ENCODE peak calls at places on chromosomes 12 and 14, in four cellular contexts. One of them, this sample, is unnamed.
A peak's percentile ranks its signal among the peaks of the same experiment; 100 is the strongest.

GRCh38 chr14:21556378-21557083 is 23.3 kb downstream of the OR10G3 start:
- DNase-seq in HepG2: no peak
- DNase-seq in K562: no peak
- DNase-seq in GM12878: no peak
- DNase-seq in this sample: no peak

GRCh38 chr12:38465020-38465419 is 148.4 kb downstream of the ALG10B start:
- DNase-seq in HepG2: no peak
- DNase-seq in K562: no peak
- DNase-seq in GM12878: no peak
- DNase-seq in this sample: no peak

GRCh38 chr12:113961921-113962710 is 4.0 kb downstream of the RBM19 start:
- DNase-seq in HepG2: peak; percentile 20
- DNase-seq in K562: no peak
- DNase-seq in GM12878: peak; percentile 71
- DNase-seq in this sample: peak; percentile 18

GRCh38 chr14:47619397-47619796 is 56.0 kb downstream of the MDGA2 start:
- DNase-seq in HepG2: no peak
- DNase-seq in K562: no peak
- DNase-seq in GM12878: no peak
- DNase-seq in this sample: no peak

GRCh38 chr12:130194154-130194553 is 31.9 kb downstream of the FZD10 start:
- DNase-seq in HepG2: no peak
- DNase-seq in K562: no peak
- DNase-seq in GM12878: no peak
- DNase-seq in this sample: no peak

GRCh38 chr12:125079084-125079483 is 13.8 kb downstream of the AACS start:
- DNase-seq in HepG2: no peak
- DNase-seq in K562: no peak
- DNase-seq in GM12878: no peak
- DNase-seq in this sample: no peak

GRCh38 chr12:10409387-10409786 is at the start of gene KLRC4:
- DNase-seq in HepG2: no peak
- DNase-seq in K562: no peak
- DNase-seq in GM12878: no peak
- DNase-seq in this sample: no peak

GRCh38 chr14:74671789-74672188 is 41.1 kb downstream of the AREL1 start:
- DNase-seq in HepG2: no peak
- DNase-seq in K562: no peak
- DNase-seq in GM12878: no peak
- DNase-seq in this sample: no peak

GRCh38 chr12:88553941-88554658 is 26.2 kb downstream of the KITLG start:
- DNase-seq in HepG2: peak; percentile 62
- DNase-seq in K562: no peak
- DNase-seq in GM12878: no peak
- DNase-seq in this sample: peak; percentile 74

GRCh38 chr12:95218852-95219171 is 1.2 kb downstream of the VEZT start:
- DNase-seq in HepG2: no peak
- DNase-seq in K562: no peak
- DNase-seq in GM12878: no peak
- DNase-seq in this sample: peak; percentile 51

GRCh38 chr14:33469898-33470297 is 481.0 kb downstream of the EGLN3 start:
- DNase-seq in HepG2: no peak
- DNase-seq in K562: no peak
- DNase-seq in GM12878: no peak
- DNase-seq in this sample: no peak

GRCh38 chr14:33480589-33481184 is 470.2 kb downstream of the EGLN3 start:
- DNase-seq in HepG2: no peak
- DNase-seq in K562: no peak
- DNase-seq in GM12878: no peak
- DNase-seq in this sample: no peak

GRCh38 chr14:33477752-33478151 is 473.1 kb downstream of the EGLN3 start:
- DNase-seq in HepG2: no peak
- DNase-seq in K562: no peak
- DNase-seq in GM12878: no peak
- DNase-seq in this sample: no peak

GRCh38 chr14:33475623-33476022 is 475.3 kb downstream of the EGLN3 start:
- DNase-seq in HepG2: peak; percentile 58
- DNase-seq in K562: no peak
- DNase-seq in GM12878: no peak
- DNase-seq in this sample: peak; percentile 27
- TF ChIP-seq RAD21 in HepG2: no peak
- TF ChIP-seq RAD21 in K562: no peak
- TF ChIP-seq RAD21 in GM12878: peak; percentile 35
- TF ChIP-seq RAD21 in this sample: peak; percentile 10

GRCh38 chr12:66065623-66066022 is 64.9 kb downstream of the LLPH start:
- DNase-seq in HepG2: no peak
- DNase-seq in K562: no peak
- DNase-seq in GM12878: no peak
- DNase-seq in this sample: no peak

GRCh38 chr12:66063976-66064375 is 66.6 kb downstream of the LLPH start:
- DNase-seq in HepG2: no peak
- DNase-seq in K562: no peak
- DNase-seq in GM12878: no peak
- DNase-seq in this sample: no peak

GRCh38 chr12:66066929-66067281 is 63.6 kb downstream of the LLPH start:
- DNase-seq in HepG2: no peak
- DNase-seq in K562: no peak
- DNase-seq in GM12878: no peak
- DNase-seq in this sample: no peak

GRCh38 chr12:66066071-66066928 is 64.2 kb downstream of the LLPH start:
- DNase-seq in HepG2: peak; percentile 78
- DNase-seq in K562: no peak
- DNase-seq in GM12878: peak; percentile 75
- DNase-seq in this sample: no peak

DNA sequence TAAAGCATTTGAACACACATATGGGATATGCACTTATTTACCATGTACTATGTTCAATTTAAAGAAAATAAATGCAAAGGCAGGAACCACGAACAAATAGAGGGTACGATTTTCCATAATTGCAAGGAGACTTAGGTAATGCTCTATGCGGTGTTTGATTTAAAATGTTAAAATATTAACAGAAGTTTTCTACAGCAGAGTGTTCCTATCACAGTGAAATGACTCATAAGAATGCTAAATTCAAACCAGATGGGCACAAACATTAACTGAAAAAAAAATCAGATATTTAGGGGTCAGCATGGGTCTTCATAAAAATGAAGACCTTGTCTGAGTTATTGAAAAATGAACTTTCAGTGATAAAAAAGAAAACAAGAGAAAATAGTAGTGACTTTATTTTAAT is 65.4 kb downstream of the LLPH start:
- DNase-seq in HepG2: no peak
- DNase-seq in K562: no peak
- DNase-seq in GM12878: no peak
- DNase-seq in this sample: no peak
- TF ChIP-seq CHD4 in HepG2: no peak
- TF ChIP-seq CHD4 in K562: no peak
- TF ChIP-seq CHD4 in GM12878: no peak
- TF ChIP-seq CHD4 in this sample: no peak

GRCh38 chr12:19596755-19597154 is 157.5 kb downstream of the AEBP2 start:
- DNase-seq in HepG2: no peak
- DNase-seq in K562: no peak
- DNase-seq in GM12878: no peak
- DNase-seq in this sample: no peak
- TF ChIP-seq RAD21 in HepG2: no peak
- TF ChIP-seq RAD21 in K562: no peak
- TF ChIP-seq RAD21 in GM12878: no peak
- TF ChIP-seq RAD21 in this sample: no peak

GRCh38 chr14:68502196-68502595 is 290.7 kb downstream of the ZFP36L1 start:
- DNase-seq in HepG2: no peak
- DNase-seq in K562: no peak
- DNase-seq in GM12878: no peak
- DNase-seq in this sample: no peak

GRCh38 chr14:68501171-68501570 is 291.7 kb downstream of the ZFP36L1 start:
- DNase-seq in HepG2: no peak
- DNase-seq in K562: no peak
- DNase-seq in GM12878: no peak
- DNase-seq in this sample: no peak

GRCh38 chr14:68501621-68502052 is 291.2 kb downstream of the ZFP36L1 start:
- DNase-seq in HepG2: no peak
- DNase-seq in K562: no peak
- DNase-seq in GM12878: no peak
- DNase-seq in this sample: no peak

GRCh38 chr14:68504861-68505260 is 288.0 kb downstream of the ZFP36L1 start:
- DNase-seq in HepG2: no peak
- DNase-seq in K562: no peak
- DNase-seq in GM12878: no peak
- DNase-seq in this sample: no peak

DNA sequence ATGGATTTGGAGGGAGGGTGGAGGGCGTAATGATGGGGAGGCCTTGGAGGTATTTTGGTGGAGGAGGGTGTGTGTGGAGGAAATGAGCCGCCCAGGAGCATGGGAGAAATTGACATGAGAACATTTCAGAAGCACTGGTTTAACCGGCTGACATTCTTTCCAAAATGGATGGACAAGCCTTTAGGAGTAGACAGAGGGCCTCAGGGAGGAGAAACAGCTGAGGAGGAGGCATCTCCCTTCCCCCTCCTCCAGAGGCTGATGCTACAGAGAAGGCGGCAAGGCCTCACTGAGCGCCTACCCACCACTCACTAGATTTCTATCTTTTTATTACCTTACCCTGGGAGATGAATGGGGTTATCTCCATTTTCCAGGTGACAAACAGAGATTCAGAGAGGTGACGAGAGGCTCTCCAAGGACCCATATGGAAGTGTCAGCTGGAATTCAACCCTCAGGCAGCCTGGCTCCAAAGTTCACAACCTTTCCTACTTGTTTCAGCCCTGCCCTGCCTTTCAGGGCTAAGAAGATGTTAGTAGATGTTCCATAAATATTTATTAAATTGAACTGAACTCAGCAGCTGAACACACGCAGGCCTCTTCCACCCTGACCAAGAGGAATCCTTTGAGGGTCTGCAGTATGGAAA is 289.6 kb downstream of the ZFP36L1 start:
- DNase-seq in HepG2: no peak
- DNase-seq in K562: no peak
- DNase-seq in GM12878: no peak
- DNase-seq in this sample: no peak
- TF ChIP-seq CHD4 in HepG2: no peak
- TF ChIP-seq CHD4 in K562: no peak
- TF ChIP-seq CHD4 in GM12878: no peak
- TF ChIP-seq CHD4 in this sample: no peak

DNA sequence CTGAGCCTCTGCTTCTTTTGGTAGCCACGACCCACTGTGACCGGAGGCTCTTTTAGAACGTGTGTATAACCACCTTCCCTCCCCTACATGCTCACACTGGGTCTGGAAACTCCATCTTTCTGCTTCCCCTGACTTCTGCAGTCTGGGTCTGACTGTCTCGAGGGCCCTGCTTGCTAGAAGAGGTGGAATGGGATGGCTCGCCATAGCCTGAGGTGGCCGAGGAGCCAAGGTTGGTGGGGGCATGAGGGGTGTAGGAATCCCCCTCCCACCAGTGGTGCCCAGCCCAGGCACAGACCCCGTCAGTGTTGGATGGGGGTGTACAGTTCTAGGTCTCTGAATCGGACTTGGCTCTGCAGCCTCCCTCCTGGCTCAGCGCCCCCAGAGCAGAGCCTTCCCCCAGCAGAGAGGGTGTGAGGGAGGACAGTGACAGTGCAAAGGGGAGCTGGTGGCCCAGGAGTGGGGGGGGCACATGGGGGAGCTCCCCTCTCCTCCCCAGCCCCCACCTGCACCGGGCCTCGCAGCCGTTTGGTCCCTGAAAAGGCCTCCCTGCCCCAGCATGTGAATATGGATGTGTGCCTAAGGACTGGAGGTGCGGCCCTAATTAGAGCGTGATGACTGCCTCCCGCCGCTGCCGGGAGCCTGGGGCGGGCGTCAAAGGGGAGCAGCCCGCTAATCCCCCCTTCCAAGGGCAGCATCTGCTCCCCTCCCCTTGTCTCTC is 196.3 kb upstream of the C14orf180 start:
- DNase-seq in HepG2: no peak
- DNase-seq in K562: no peak
- DNase-seq in GM12878: no peak
- DNase-seq in this sample: no peak
- TF ChIP-seq RAD21 in HepG2: no peak
- TF ChIP-seq RAD21 in K562: no peak
- TF ChIP-seq RAD21 in GM12878: no peak
- TF ChIP-seq RAD21 in this sample: no peak

GRCh38 chr14:58824796-58825195 is 187.0 kb downstream of the DACT1 start:
- DNase-seq in HepG2: no peak
- DNase-seq in K562: no peak
- DNase-seq in GM12878: no peak
- DNase-seq in this sample: no peak
- TF ChIP-seq CHD4 in HepG2: no peak
- TF ChIP-seq CHD4 in K562: no peak
- TF ChIP-seq CHD4 in GM12878: no peak
- TF ChIP-seq CHD4 in this sample: no peak

DNA sequence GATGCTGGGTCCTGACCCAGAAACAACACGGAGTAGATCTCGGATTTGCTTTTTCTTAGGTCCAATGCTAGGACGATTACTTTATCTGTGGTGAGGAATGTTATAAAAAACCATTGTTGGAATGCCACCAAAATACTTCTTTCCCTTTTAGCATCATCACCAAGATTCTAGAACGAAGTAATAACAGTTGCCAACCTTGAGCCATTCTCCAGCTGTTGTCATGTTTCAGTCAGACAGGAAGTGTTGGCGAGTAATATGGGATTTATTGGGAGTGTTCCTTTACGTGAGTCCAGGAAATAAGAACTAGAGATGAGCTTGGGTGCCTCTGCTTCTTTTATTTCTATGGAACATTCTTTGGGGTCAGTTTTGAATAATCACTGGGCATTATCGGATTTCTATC is 892.9 kb downstream of the DIO2 start:
- DNase-seq in HepG2: no peak
- DNase-seq in K562: no peak
- DNase-seq in GM12878: no peak
- DNase-seq in this sample: no peak
- TF ChIP-seq RAD21 in HepG2: no peak
- TF ChIP-seq RAD21 in K562: no peak
- TF ChIP-seq RAD21 in GM12878: no peak
- TF ChIP-seq RAD21 in this sample: no peak

DNA sequence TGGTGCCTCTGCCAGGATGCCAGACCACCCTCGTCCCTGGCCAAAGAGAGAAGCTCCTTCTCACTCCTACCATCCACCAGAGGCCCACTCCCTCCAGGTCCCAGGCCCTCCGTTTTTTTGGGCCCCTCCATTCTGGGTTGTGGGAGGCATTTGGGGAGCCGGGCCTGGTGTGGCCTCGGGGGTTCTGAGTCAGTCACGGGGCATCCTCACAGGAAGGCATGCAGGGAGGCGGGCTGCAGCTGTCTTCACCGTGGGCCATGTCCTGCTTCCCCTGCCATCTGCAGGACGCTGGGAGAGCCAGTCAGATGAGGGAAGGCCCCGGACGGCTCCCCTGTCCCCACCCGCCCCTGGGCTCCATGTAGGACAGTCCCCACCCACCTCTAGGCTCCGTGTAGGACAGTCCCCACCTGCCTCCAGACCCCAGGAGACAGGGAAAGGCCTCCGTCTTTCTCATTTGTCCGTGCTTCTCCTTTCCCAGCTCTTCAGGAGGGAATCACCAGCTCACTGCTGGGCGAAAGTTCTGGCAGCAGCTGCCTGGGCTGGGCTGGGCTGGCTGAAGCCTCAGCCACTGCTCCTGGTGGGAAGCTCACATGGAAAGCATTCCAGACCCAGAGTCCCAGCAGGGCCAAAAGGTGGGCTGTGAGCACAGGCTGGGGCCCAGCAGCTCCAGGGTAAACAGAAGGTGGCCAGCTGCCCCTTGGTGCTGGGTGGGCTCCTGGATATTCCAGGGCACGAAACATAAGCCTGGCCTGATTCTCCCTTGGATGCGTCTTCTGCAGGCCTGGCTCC is 217.8 kb downstream of the KIF26A start:
- DNase-seq in HepG2: no peak
- DNase-seq in K562: no peak
- DNase-seq in GM12878: no peak
- DNase-seq in this sample: no peak
- TF ChIP-seq CHD4 in HepG2: no peak
- TF ChIP-seq CHD4 in K562: no peak
- TF ChIP-seq CHD4 in GM12878: no peak
- TF ChIP-seq CHD4 in this sample: no peak